ENCODE peak calls at places on chromosomes 12 and 14, in eight cellular contexts. X is A549, N is uterus, C is heart left ventricle, R is body of pancreas, B is breast epithelium, T is ovary, W is stomach. P is an unnamed sample. For H3K4me1, the result is how much of the 10 kb centered on the place peaks cover.

GRCh38 chr14:61217516-61217915 is 63.6 kb downstream of the TMEM30B start:
- DNase-seq in X (no peak), N (no peak), C (peak), R (no peak), B (no peak), T (no peak), W (no peak), P (no peak)

GRCh38 chr12:67957383-67957782 is 31.9 kb upstream of the IFNG-AS1 start:
- DNase-seq in X (no peak), N (no peak), C (peak), R (no peak), B (no peak), T (no peak), W (no peak), P (no peak)

GRCh38 chr12:5888816-5889315 is 56.2 kb downstream of the ANO2 start:
- DNase-seq in X (no peak), N (no peak), C (no peak), R (no peak), B (no peak), T (no peak), W (no peak), P (no peak)

GRCh38 chr12:39378346-39378745 is 64.6 kb downstream of the KIF21A start:
- DNase-seq in X (no peak), N (no peak), C (no peak), R (no peak), B (no peak), T (no peak), W (no peak), P (no peak)

GRCh38 chr12:59164991-59165718 is 244.9 kb upstream of the LRIG3 start:
- DNase-seq in X (peak), N (no peak), C (no peak), R (no peak), B (no peak), T (no peak), W (no peak), P (no peak)

GRCh38 chr14:39247256-39247655 is 13.5 kb downstream of the MIA2 start:
- DNase-seq in X (no peak), N (no peak), C (no peak), R (no peak), B (no peak), T (no peak), W (no peak), P (no peak)

GRCh38 chr14:69259531-69260245 is at the start of gene GALNT16:
- DNase-seq in X (peak), N (no peak), C (peak), R (peak), B (no peak), T (no peak), W (peak), P (no peak)

GRCh38 chr12:7108928-7109920 is at the start of gene C1RL:
- DNase-seq in X (peak), N (peak), C (peak), R (peak), B (peak), T (peak), W (peak), P (peak)

GRCh38 chr12:17976202-17976601 is 113.8 kb downstream of the RERGL start:
- DNase-seq in X (peak), N (no peak), C (no peak), R (no peak), B (no peak), T (no peak), W (no peak), P (no peak)

GRCh38 chr14:90397401-90398314 is 829 bp downstream of the CALM1 start:
- DNase-seq in X (peak), N (peak), C (peak), R (peak), B (peak), T (peak), W (peak), P (peak)
- TF ChIP-seq POLR2A in X (peak), N (no peak), C (no peak), R (no peak), B (no peak), T (no peak), W (no peak), P (no peak)

GRCh38 chr12:2284321-2284813 is 231.6 kb downstream of the CACNA1C start:
- DNase-seq in X (no peak), N (no peak), C (no peak), R (no peak), B (no peak), T (no peak), W (no peak), P (no peak)
- H3K4me1 ChIP-seq in X (under half), N (under half), C (half or more), R (under half), B (under half), T (under half), W (under half), P (under half)

DNA sequence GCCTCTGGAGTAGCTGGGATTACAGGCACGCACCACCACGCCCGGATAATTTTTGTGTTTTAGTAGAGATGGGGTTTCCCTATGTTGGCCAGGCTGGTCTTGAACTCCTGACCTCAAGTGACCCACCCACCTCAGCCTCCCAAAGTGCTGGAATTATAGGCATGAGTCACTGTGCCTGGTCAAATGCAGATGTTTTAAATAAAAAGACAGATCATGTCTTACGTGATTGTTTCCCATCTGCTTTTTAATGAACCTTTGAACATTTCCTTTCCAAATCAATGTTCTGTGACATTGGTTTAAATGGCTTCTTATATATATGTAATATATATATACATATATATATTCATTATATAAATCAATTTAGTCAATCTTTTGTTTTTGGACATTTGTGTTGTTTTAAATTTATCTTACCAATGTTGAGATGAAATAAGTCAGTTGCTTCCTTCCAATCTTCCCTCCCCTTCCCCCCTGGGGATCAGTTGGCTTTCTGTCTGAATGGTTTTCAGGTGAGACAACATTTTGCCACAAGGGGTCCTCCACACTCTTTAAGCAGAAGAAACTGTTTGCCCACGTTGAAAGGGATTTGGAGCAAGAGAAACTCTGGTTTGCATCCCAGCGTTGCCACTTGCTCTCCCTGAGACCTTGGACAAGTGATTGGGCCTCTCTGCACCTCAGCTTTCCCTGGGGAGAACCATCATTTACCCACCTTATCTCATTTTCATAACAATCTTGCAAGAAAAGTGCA is 47.6 kb upstream of the RBM19 start:
- DNase-seq in X (peak), N (no peak), C (no peak), R (no peak), B (no peak), T (no peak), W (no peak), P (no peak)
- TF ChIP-seq CTCF in X (peak), N (no peak), C (peak), R (no peak), B (no peak), T (no peak), W (no peak), P (peak)

DNA sequence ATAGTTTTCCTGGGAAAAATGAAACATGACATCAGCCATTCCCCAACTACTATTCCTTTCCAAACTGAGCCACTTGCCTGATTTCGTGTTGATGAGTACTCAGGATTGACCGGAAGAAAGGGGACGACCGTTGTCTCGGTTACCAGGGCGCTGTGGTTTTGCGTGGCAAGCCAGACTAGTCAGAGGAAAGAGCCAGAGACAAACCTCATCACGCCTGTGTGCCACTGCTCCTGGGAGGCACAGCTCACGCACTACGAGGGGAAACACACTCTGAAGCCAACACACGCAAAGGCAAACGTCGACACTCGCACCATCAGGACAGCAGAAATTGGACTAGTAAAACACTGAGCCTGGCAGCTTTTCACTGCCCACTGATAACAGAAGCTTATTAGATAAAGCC is 35.0 kb downstream of the GIT2 start:
- DNase-seq in X (no peak), N (no peak), C (peak), R (no peak), B (no peak), T (no peak), W (no peak), P (peak)
- TF ChIP-seq POLR2A in X (no peak), N (no peak), C (no peak), R (no peak), B (no peak), T (no peak), W (no peak), P (no peak)

DNA sequence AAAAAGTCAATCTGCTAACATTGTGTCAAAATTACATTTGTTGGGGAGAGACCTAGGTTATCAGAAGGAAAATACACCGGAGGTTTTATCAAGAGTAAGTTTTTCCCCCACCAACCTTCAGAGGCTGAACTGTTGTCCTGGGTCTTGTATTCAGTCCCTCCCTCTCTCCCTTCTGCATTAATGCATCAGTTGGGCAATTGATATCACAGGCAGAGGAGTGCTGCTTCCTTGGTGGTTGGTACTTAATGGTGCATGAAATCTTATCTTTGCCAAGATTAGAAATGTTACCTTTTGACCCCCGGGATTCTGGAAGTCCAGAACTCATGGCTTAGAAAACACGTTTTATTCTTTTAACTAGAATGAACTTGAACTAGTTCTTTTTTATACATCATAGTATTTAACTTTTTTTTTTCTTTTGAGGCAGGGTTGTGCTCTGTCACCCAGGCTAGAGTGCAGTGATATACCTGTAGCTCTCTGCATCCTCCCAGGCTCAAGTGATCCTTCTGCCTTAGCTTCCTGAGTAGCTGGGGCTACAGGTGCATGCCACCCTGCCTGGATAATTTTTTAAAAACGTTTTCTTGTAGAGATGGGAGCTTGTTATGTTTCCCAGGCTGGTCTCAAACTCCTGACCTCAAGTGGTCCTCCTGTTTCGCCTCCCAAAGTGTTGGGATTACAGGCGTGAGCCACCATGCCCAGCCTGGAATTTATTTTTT is 4.9 kb downstream of the PCBP2 start:
- DNase-seq in X (no peak), N (no peak), C (no peak), R (no peak), B (no peak), T (no peak), W (no peak), P (no peak)
- H3K4me1 ChIP-seq in X (under half), N (under half), C (under half), R (under half), B (under half), T (under half), W (under half), P (under half)

GRCh38 chr12:27488479-27488878 is 35.5 kb upstream of the PPFIBP1 start:
- DNase-seq in X (no peak), N (no peak), C (no peak), R (no peak), B (no peak), T (no peak), W (no peak), P (no peak)
- TF ChIP-seq CTCF in X (no peak), N (no peak), C (no peak), R (no peak), B (no peak), T (no peak), W (no peak), P (no peak)